ENCODE peak calls at places on chromosomes 1 and 21, in seven cellular contexts. One of them, this sample, is unnamed. For H3K36me3, the result is how much of the 10 kb centered on the place peaks cover.

GRCh38 chr1:203274603-203275381 is 30.5 kb upstream of the BTG2 start:
- DNase-seq in SK-N-SH: no peak
- DNase-seq in tibial nerve: peak
- DNase-seq in stomach: no peak
- DNase-seq in lower lobe of right lung: no peak
- DNase-seq in neuronal stem cell: no peak
- DNase-seq in spleen: peak
- DNase-seq in this sample: no peak

GRCh38 chr1:99634971-99635624 is 10.8 kb upstream of the PALMD start:
- DNase-seq in SK-N-SH: no peak
- DNase-seq in tibial nerve: no peak
- DNase-seq in stomach: no peak
- DNase-seq in lower lobe of right lung: no peak
- DNase-seq in neuronal stem cell: no peak
- DNase-seq in spleen: no peak
- DNase-seq in this sample: no peak

GRCh38 chr1:12244078-12244477 is 14.2 kb downstream of the VPS13D start:
- DNase-seq in SK-N-SH: peak
- DNase-seq in tibial nerve: no peak
- DNase-seq in stomach: no peak
- DNase-seq in lower lobe of right lung: no peak
- DNase-seq in neuronal stem cell: no peak
- DNase-seq in spleen: no peak
- DNase-seq in this sample: peak

GRCh38 chr21:29077651-29078090 is 4.2 kb upstream of the CCT8 start:
- DNase-seq in SK-N-SH: no peak
- DNase-seq in tibial nerve: no peak
- DNase-seq in stomach: no peak
- DNase-seq in lower lobe of right lung: no peak
- DNase-seq in neuronal stem cell: no peak
- DNase-seq in spleen: no peak
- DNase-seq in this sample: peak

GRCh38 chr1:165856606-165857005 is 29.2 kb downstream of the UCK2 start:
- DNase-seq in SK-N-SH: no peak
- DNase-seq in tibial nerve: no peak
- DNase-seq in stomach: no peak
- DNase-seq in lower lobe of right lung: no peak
- DNase-seq in neuronal stem cell: no peak
- DNase-seq in spleen: no peak
- DNase-seq in this sample: no peak

GRCh38 chr1:117815105-117815812 is 114.2 kb downstream of the GDAP2 start:
- DNase-seq in SK-N-SH: no peak
- DNase-seq in tibial nerve: no peak
- DNase-seq in stomach: no peak
- DNase-seq in lower lobe of right lung: no peak
- DNase-seq in neuronal stem cell: no peak
- DNase-seq in spleen: no peak
- DNase-seq in this sample: no peak

GRCh38 chr1:71414229-71414628 is 333.4 kb upstream of the ZRANB2 start:
- DNase-seq in SK-N-SH: peak
- DNase-seq in tibial nerve: no peak
- DNase-seq in stomach: no peak
- DNase-seq in lower lobe of right lung: no peak
- DNase-seq in neuronal stem cell: no peak
- DNase-seq in spleen: no peak
- DNase-seq in this sample: no peak

GRCh38 chr1:154599658-154600057 is 8.3 kb downstream of the ADAR start:
- DNase-seq in SK-N-SH: no peak
- DNase-seq in tibial nerve: no peak
- DNase-seq in stomach: no peak
- DNase-seq in lower lobe of right lung: no peak
- DNase-seq in neuronal stem cell: no peak
- DNase-seq in spleen: no peak
- DNase-seq in this sample: peak

GRCh38 chr1:228004331-228004871 is 2.4 kb upstream of the WNT3A start:
- DNase-seq in SK-N-SH: peak
- DNase-seq in tibial nerve: no peak
- DNase-seq in stomach: peak
- DNase-seq in lower lobe of right lung: peak
- DNase-seq in neuronal stem cell: no peak
- DNase-seq in spleen: peak
- DNase-seq in this sample: no peak

GRCh38 chr1:35718492-35719336 is at the start of gene C1orf216:
- DNase-seq in SK-N-SH: peak
- DNase-seq in tibial nerve: peak
- DNase-seq in stomach: peak
- DNase-seq in lower lobe of right lung: peak
- DNase-seq in neuronal stem cell: no peak
- DNase-seq in spleen: peak
- DNase-seq in this sample: peak

GRCh38 chr1:200296091-200296661 is 113.7 kb downstream of the ZNF281 start:
- DNase-seq in SK-N-SH: no peak
- DNase-seq in tibial nerve: no peak
- DNase-seq in stomach: no peak
- DNase-seq in lower lobe of right lung: no peak
- DNase-seq in neuronal stem cell: no peak
- DNase-seq in spleen: no peak
- DNase-seq in this sample: no peak

GRCh38 chr1:44316231-44316759 is 38.8 kb downstream of the ERI3 start:
- DNase-seq in SK-N-SH: no peak
- DNase-seq in tibial nerve: no peak
- DNase-seq in stomach: no peak
- DNase-seq in lower lobe of right lung: no peak
- DNase-seq in neuronal stem cell: no peak
- DNase-seq in spleen: no peak
- DNase-seq in this sample: peak

GRCh38 chr1:72399807-72400206 is 117.5 kb upstream of the NEGR1 start:
- DNase-seq in SK-N-SH: no peak
- DNase-seq in tibial nerve: no peak
- DNase-seq in stomach: no peak
- DNase-seq in lower lobe of right lung: no peak
- DNase-seq in neuronal stem cell: no peak
- DNase-seq in spleen: no peak
- DNase-seq in this sample: no peak

DNA sequence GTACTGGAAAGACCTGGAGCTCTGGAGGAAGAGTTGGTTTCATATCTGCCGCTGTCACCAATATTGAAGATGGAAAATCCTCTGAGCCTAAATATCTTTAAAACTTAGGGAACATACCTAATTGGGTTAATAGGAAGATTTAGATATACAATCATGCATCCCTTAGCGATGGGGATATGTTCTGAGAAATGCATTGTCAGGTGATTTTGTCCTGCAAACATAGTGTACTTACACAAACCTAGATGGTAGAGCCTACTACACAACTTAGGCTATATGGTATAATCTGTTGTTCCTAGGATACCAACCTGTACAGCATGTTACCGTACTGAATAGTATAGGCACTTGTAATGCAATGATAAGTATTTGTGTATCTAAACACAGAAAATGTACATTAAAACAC is 22.5 kb downstream of the YTHDF2 start:
- DNase-seq in SK-N-SH: no peak
- DNase-seq in tibial nerve: no peak
- DNase-seq in stomach: no peak
- DNase-seq in lower lobe of right lung: no peak
- DNase-seq in neuronal stem cell: no peak
- DNase-seq in spleen: no peak
- DNase-seq in this sample: no peak
- H3K36me3 ChIP-seq in SK-N-SH: under half
- H3K36me3 ChIP-seq in tibial nerve: under half
- H3K36me3 ChIP-seq in stomach: under half
- H3K36me3 ChIP-seq in lower lobe of right lung: under half
- H3K36me3 ChIP-seq in neuronal stem cell: under half
- H3K36me3 ChIP-seq in spleen: half or more
- H3K36me3 ChIP-seq in this sample: half or more

DNA sequence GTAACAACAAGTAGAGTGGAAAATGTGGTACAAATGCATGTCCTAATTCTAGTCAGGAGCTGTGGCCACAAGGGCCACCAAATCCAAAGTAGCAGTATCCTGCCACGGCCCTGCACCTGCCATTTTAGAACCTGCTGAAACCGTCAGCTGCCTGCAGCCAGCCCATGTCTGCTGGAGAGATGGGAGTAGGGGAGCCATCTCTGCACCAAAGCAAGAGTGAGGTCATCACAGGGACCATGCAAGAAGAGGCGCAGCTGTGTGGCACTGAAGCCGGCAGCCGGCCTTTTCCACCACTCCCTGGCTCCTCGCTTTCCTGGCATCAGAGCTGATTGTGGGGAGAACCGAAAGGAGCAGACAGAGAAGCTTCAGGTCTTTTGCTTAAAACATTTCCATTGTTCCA is 18.8 kb upstream of the NBL1 start:
- DNase-seq in SK-N-SH: no peak
- DNase-seq in tibial nerve: no peak
- DNase-seq in stomach: no peak
- DNase-seq in lower lobe of right lung: no peak
- DNase-seq in neuronal stem cell: no peak
- DNase-seq in spleen: no peak
- DNase-seq in this sample: no peak
- H3K36me3 ChIP-seq in SK-N-SH: under half
- H3K36me3 ChIP-seq in tibial nerve: half or more
- H3K36me3 ChIP-seq in stomach: half or more
- H3K36me3 ChIP-seq in lower lobe of right lung: half or more
- H3K36me3 ChIP-seq in neuronal stem cell: under half
- H3K36me3 ChIP-seq in spleen: half or more
- H3K36me3 ChIP-seq in this sample: under half

DNA sequence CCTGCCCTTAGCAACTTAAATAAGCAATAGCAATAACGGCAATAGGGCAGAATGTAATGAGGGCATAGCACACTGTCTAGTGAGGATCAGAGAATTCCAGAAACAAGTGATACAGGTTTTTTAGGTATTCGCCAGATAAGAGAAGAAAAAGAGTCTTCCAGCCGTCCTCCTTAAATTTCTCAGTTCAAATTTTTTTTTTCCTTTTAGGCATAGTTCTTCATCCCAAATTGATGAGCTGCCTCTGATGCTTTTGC is 1.8 kb downstream of the PIGV start:
- DNase-seq in SK-N-SH: no peak
- DNase-seq in tibial nerve: no peak
- DNase-seq in stomach: no peak
- DNase-seq in lower lobe of right lung: no peak
- DNase-seq in neuronal stem cell: no peak
- DNase-seq in spleen: no peak
- DNase-seq in this sample: no peak
- H3K36me3 ChIP-seq in SK-N-SH: under half
- H3K36me3 ChIP-seq in tibial nerve: under half
- H3K36me3 ChIP-seq in stomach: under half
- H3K36me3 ChIP-seq in lower lobe of right lung: under half
- H3K36me3 ChIP-seq in neuronal stem cell: under half
- H3K36me3 ChIP-seq in spleen: under half
- H3K36me3 ChIP-seq in this sample: under half

GRCh38 chr1:205360891-205361290 is 4.2 kb upstream of the KLHDC8A start:
- DNase-seq in SK-N-SH: no peak
- DNase-seq in tibial nerve: no peak
- DNase-seq in stomach: no peak
- DNase-seq in lower lobe of right lung: no peak
- DNase-seq in neuronal stem cell: no peak
- DNase-seq in spleen: no peak
- DNase-seq in this sample: no peak

GRCh38 chr1:205356424-205357151 is at the start of gene KLHDC8A:
- DNase-seq in SK-N-SH: no peak
- DNase-seq in tibial nerve: no peak
- DNase-seq in stomach: no peak
- DNase-seq in lower lobe of right lung: no peak
- DNase-seq in neuronal stem cell: peak
- DNase-seq in spleen: no peak
- DNase-seq in this sample: peak

GRCh38 chr1:205357567-205357966 is 845 bp upstream of the KLHDC8A start:
- DNase-seq in SK-N-SH: no peak
- DNase-seq in tibial nerve: no peak
- DNase-seq in stomach: no peak
- DNase-seq in lower lobe of right lung: no peak
- DNase-seq in neuronal stem cell: no peak
- DNase-seq in spleen: no peak
- DNase-seq in this sample: no peak

GRCh38 chr1:205358579-205358978 is 1.9 kb upstream of the KLHDC8A start:
- DNase-seq in SK-N-SH: no peak
- DNase-seq in tibial nerve: no peak
- DNase-seq in stomach: no peak
- DNase-seq in lower lobe of right lung: no peak
- DNase-seq in neuronal stem cell: no peak
- DNase-seq in spleen: no peak
- DNase-seq in this sample: no peak

GRCh38 chr1:205360166-205360565 is 3.4 kb upstream of the KLHDC8A start:
- DNase-seq in SK-N-SH: peak
- DNase-seq in tibial nerve: no peak
- DNase-seq in stomach: no peak
- DNase-seq in lower lobe of right lung: no peak
- DNase-seq in neuronal stem cell: peak
- DNase-seq in spleen: no peak
- DNase-seq in this sample: peak
- H3K36me3 ChIP-seq in SK-N-SH: under half
- H3K36me3 ChIP-seq in tibial nerve: under half
- H3K36me3 ChIP-seq in stomach: under half
- H3K36me3 ChIP-seq in lower lobe of right lung: under half
- H3K36me3 ChIP-seq in neuronal stem cell: under half
- H3K36me3 ChIP-seq in spleen: under half
- H3K36me3 ChIP-seq in this sample: under half

DNA sequence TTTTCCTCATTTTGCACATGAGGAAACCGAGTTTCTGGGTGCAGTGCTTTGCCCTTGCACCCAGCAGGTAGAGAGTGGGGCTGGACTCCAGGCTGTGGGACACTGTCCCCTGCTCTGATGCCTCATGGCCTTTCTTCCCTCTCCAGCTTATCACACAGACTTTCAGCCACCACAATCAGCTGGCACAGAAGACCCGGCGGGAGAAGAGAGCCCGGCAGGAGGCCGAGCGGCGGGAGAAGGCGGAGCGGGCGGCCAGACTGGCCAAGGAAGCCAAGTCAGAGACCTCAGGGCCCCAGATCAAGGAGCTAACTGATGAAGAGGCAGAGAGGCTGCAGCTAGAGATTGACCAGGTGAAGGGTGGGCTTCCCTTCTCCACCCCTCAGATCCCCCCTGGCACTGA is 19.0 kb downstream of the KDF1 start:
- DNase-seq in SK-N-SH: no peak
- DNase-seq in tibial nerve: no peak
- DNase-seq in stomach: no peak
- DNase-seq in lower lobe of right lung: no peak
- DNase-seq in neuronal stem cell: no peak
- DNase-seq in spleen: peak
- DNase-seq in this sample: no peak
- H3K36me3 ChIP-seq in SK-N-SH: under half
- H3K36me3 ChIP-seq in tibial nerve: half or more
- H3K36me3 ChIP-seq in stomach: half or more
- H3K36me3 ChIP-seq in lower lobe of right lung: half or more
- H3K36me3 ChIP-seq in neuronal stem cell: under half
- H3K36me3 ChIP-seq in spleen: half or more
- H3K36me3 ChIP-seq in this sample: half or more

DNA sequence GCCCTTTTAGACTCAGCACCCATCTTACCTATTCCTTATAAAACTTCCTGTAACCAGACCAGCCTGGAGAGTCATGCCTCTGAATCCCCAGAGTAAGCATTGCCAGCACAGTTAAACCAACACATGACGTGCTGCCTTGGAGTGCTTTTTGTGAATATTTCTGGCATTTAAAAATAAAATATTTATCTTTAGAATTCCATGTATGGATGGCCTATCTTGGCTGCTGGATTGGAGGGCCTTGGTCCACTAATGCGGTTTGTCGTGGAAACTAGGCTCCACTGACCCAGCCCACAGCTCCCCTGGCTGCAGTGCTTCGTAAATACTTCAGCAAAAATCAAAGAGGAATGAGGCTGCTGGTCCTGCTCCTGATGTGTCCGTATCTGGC is 17.5 kb downstream of the MTARC1 start:
- DNase-seq in SK-N-SH: no peak
- DNase-seq in tibial nerve: no peak
- DNase-seq in stomach: no peak
- DNase-seq in lower lobe of right lung: no peak
- DNase-seq in neuronal stem cell: no peak
- DNase-seq in spleen: no peak
- DNase-seq in this sample: no peak
- H3K36me3 ChIP-seq in SK-N-SH: under half
- H3K36me3 ChIP-seq in tibial nerve: under half
- H3K36me3 ChIP-seq in stomach: under half
- H3K36me3 ChIP-seq in lower lobe of right lung: under half
- H3K36me3 ChIP-seq in neuronal stem cell: under half
- H3K36me3 ChIP-seq in spleen: half or more
- H3K36me3 ChIP-seq in this sample: under half